ENCODE peak calls at places on chromosome 3, in four cellular contexts. P is hepatocyte, C is K562, N is astrocyte. L is an unnamed sample.

GRCh38 chr3:15601399-15602145 is at the start of the genes BTD and HACL1:
- DNase-seq in P (peak), C (peak), N (peak), L (peak)

GRCh38 chr3:152204218-152204617 is 64.5 kb upstream of the MBNL1 start:
- DNase-seq in P (no peak), C (no peak), N (no peak), L (no peak)

GRCh38 chr3:99686955-99687612 is 48.7 kb downstream of the COL8A1 start:
- DNase-seq in P (peak), C (peak), N (no peak), L (peak)

GRCh38 chr3:105791919-105792786 is 76.7 kb downstream of the CBLB start:
- DNase-seq in P (peak), C (no peak), N (peak), L (no peak)

GRCh38 chr3:158789592-158789991 is 12.3 kb upstream of the MFSD1 start:
- DNase-seq in P (peak), C (peak), N (no peak), L (no peak)

GRCh38 chr3:66144792-66145733 is 75.7 kb upstream of the SLC25A26 start:
- DNase-seq in P (no peak), C (no peak), N (peak), L (no peak)

GRCh38 chr3:38723569-38724391 is 74.3 kb upstream of the SCN5A start:
- DNase-seq in P (no peak), C (peak), N (peak), L (no peak)

GRCh38 chr3:45178131-45179023 is 32.2 kb upstream of the CDCP1 start:
- DNase-seq in P (no peak), C (no peak), N (peak), L (no peak)

GRCh38 chr3:172355836-172356235 is 92.4 kb downstream of the GHSR start:
- DNase-seq in P (peak), C (no peak), N (peak), L (no peak)

GRCh38 chr3:144942501-144943197 is 971.0 kb downstream of the DIPK2A start:
- DNase-seq in P (no peak), C (no peak), N (no peak), L (no peak)

GRCh38 chr3:30654269-30654668 is 47.9 kb downstream of the TGFBR2 start:
- DNase-seq in P (no peak), C (no peak), N (no peak), L (no peak)

GRCh38 chr3:65978116-65978515 is 60.6 kb downstream of the MAGI1 start:
- DNase-seq in P (no peak), C (no peak), N (peak), L (no peak)

GRCh38 chr3:190902292-190902691 is 39.8 kb upstream of the GMNC start:
- DNase-seq in P (no peak), C (no peak), N (no peak), L (no peak)

GRCh38 chr3:192957441-192957951 is 39.8 kb upstream of the MB21D2 start:
- DNase-seq in P (peak), C (no peak), N (peak), L (no peak)

GRCh38 chr3:115245437-115245836 is 98.3 kb upstream of the ZBTB20 start:
- DNase-seq in P (peak), C (no peak), N (peak), L (no peak)

GRCh38 chr3:39088889-39089288 is 18.5 kb downstream of the GORASP1 start:
- DNase-seq in P (no peak), C (no peak), N (no peak), L (no peak)

GRCh38 chr3:129506272-129506742 is 22.1 kb upstream of the RHO start:
- DNase-seq in P (no peak), C (no peak), N (no peak), L (no peak)

GRCh38 chr3:44476963-44477311 is 533 bp downstream of the ZNF445 start:
- DNase-seq in P (no peak), C (no peak), N (no peak), L (no peak)

GRCh38 chr3:153354641-153355040 is 192.6 kb downstream of the RAP2B start:
- DNase-seq in P (no peak), C (no peak), N (no peak), L (no peak)

GRCh38 chr3:149016242-149016641 is 24.9 kb downstream of the GYG1 start:
- DNase-seq in P (no peak), C (no peak), N (no peak), L (no peak)

GRCh38 chr3:184746131-184747120 is 34.6 kb upstream of the MAGEF1 start:
- DNase-seq in P (no peak), C (no peak), N (no peak), L (no peak)

GRCh38 chr3:149280950-149281349 is 52.5 kb downstream of the TM4SF18 start:
- DNase-seq in P (no peak), C (no peak), N (no peak), L (no peak)

GRCh38 chr3:30347679-30348216 is 258.7 kb upstream of the TGFBR2 start:
- DNase-seq in P (no peak), C (no peak), N (peak), L (peak)

GRCh38 chr3:131755380-131755779 is 252.6 kb upstream of the MRPL3 start:
- DNase-seq in P (no peak), C (no peak), N (no peak), L (no peak)

GRCh38 chr3:193378706-193379105 is at the start of gene ATP13A5:
- DNase-seq in P (no peak), C (no peak), N (peak), L (no peak)

GRCh38 chr3:54120657-54121403 is 1.5 kb upstream of the CACNA2D3 start:
- DNase-seq in P (peak), C (no peak), N (peak), L (no peak)

GRCh38 chr3:150286390-150287147 is 121.5 kb upstream of the TSC22D2 start:
- DNase-seq in P (peak), C (peak), N (peak), L (no peak)

GRCh38 chr3:164450276-164450905 is 627.9 kb downstream of the SI start:
- DNase-seq in P (no peak), C (no peak), N (peak), L (no peak)

GRCh38 chr3:37729119-37729518 is 132.6 kb upstream of the CTDSPL start:
- DNase-seq in P (no peak), C (no peak), N (no peak), L (no peak)

GRCh38 chr3:53074366-53074696 is 28.5 kb upstream of the SFMBT1 start:
- DNase-seq in P (no peak), C (no peak), N (no peak), L (no peak)

GRCh38 chr3:14216257-14217048 is 37.8 kb downstream of the LSM3 start:
- DNase-seq in P (no peak), C (no peak), N (peak), L (peak)

GRCh38 chr3:186465508-186465907 is 78.7 kb downstream of the CRYGS start:
- DNase-seq in P (no peak), C (no peak), N (no peak), L (no peak)

GRCh38 chr3:45362768-45363167 is 25.6 kb upstream of the LARS2 start:
- DNase-seq in P (peak), C (no peak), N (no peak), L (no peak)

GRCh38 chr3:48130321-48130881 is 57.8 kb downstream of the CDC25A start:
- DNase-seq in P (peak), C (peak), N (peak), L (no peak)

GRCh38 chr3:193498195-193498594 is 56.5 kb downstream of the ATP13A4 start:
- DNase-seq in P (no peak), C (no peak), N (no peak), L (no peak)

GRCh38 chr3:117661636-117662095 is 952.1 kb downstream of the TUSC7 start:
- DNase-seq in P (no peak), C (no peak), N (peak), L (no peak)

GRCh38 chr3:187521546-187521945 is 148.6 kb downstream of the SST start:
- DNase-seq in P (no peak), C (no peak), N (no peak), L (no peak)

GRCh38 chr3:19432679-19433078 is 284.4 kb downstream of the KCNH8 start:
- DNase-seq in P (peak), C (no peak), N (no peak), L (no peak)

GRCh38 chr3:13533823-13534435 is 15.0 kb upstream of the FBLN2 start:
- DNase-seq in P (no peak), C (no peak), N (no peak), L (no peak)

GRCh38 chr3:43953814-43954241 is 263.1 kb downstream of the ABHD5 start:
- DNase-seq in P (peak), C (no peak), N (peak), L (no peak)

GRCh38 chr3:147396709-147397046 is 9.7 kb downstream of the ZIC4 start:
- DNase-seq in P (no peak), C (no peak), N (no peak), L (no peak)

GRCh38 chr3:147393261-147393964 is 12.9 kb downstream of the ZIC4 start:
- DNase-seq in P (no peak), C (no peak), N (no peak), L (no peak)

GRCh38 chr3:147395975-147396708 is 10.2 kb downstream of the ZIC4 start:
- DNase-seq in P (no peak), C (no peak), N (no peak), L (no peak)

GRCh38 chr3:147392083-147392916 is 14.0 kb downstream of the ZIC4 start:
- DNase-seq in P (peak), C (no peak), N (no peak), L (no peak)

GRCh38 chr3:147394168-147394941 is 12.0 kb downstream of the ZIC4 start:
- DNase-seq in P (no peak), C (no peak), N (no peak), L (no peak)
- TF ChIP-seq EZH2 in P (no peak), C (no peak), N (no peak), L (no peak)

GRCh38 chr3:50194128-50194902 is 2.9 kb downstream of the GNAT1 start:
- DNase-seq in P (peak), C (peak), N (peak), L (peak)
- TF ChIP-seq CTCF in P (peak), C (peak), N (peak), L (peak)

DNA sequence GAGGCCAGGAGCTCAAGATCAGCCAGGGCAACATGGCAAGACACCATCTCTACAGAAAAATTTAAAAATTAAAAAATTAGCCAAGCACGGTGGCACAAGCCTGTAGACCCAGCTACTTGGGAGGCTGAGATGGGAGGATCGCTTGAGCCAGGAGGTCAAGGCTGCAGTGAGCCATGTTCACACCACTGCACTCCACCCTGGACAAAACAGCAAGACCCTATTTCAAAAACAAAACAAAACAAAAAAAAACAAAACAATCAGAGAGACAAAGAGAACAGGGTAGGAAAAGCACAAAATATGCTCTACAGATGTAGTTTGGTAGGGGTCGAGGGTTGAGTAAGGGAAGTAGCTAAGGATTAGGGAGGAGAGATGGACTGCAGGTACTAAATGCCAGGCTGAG is 3.4 kb downstream of the DYNLT2B start:
- DNase-seq in P (no peak), C (no peak), N (no peak), L (no peak)
- H3K27ac ChIP-seq in P (no peak), C (no peak), N (no peak), L (no peak)

GRCh38 chr3:8327739-8328138 is 173.9 kb upstream of the LMCD1 start:
- DNase-seq in P (no peak), C (no peak), N (no peak), L (no peak)
- TF ChIP-seq EZH2 in P (no peak), C (no peak), N (no peak), L (no peak)

GRCh38 chr3:113910966-113911365 is 36.8 kb upstream of the ZDHHC23 start:
- DNase-seq in P (no peak), C (no peak), N (peak), L (no peak)

GRCh38 chr3:113906568-113907140 is 41.2 kb upstream of the ZDHHC23 start:
- DNase-seq in P (no peak), C (no peak), N (no peak), L (no peak)

GRCh38 chr3:113912551-113913246 is 35.1 kb upstream of the ZDHHC23 start:
- DNase-seq in P (peak), C (peak), N (peak), L (peak)

DNA sequence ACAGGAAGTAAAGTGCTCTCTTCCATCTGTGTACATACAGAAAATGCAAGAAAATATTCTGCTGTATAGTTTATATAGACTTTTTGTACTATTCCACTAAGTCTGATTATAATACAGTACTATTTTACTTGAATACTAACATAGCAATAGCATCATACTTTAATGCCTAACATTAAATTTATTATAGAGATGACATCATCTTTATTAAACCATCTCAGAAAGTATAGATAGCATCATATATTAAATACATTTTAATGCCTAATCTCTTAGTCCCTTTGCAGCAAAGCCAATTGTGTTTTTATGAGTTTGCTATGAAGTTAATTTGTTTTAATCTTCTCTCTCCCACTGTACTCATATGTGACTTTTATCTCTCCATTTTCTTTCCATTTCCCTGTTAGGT is 39.7 kb upstream of the ZDHHC23 start:
- DNase-seq in P (no peak), C (no peak), N (no peak), L (no peak)
- TF ChIP-seq CTCF in P (no peak), C (no peak), N (no peak), L (no peak)

DNA sequence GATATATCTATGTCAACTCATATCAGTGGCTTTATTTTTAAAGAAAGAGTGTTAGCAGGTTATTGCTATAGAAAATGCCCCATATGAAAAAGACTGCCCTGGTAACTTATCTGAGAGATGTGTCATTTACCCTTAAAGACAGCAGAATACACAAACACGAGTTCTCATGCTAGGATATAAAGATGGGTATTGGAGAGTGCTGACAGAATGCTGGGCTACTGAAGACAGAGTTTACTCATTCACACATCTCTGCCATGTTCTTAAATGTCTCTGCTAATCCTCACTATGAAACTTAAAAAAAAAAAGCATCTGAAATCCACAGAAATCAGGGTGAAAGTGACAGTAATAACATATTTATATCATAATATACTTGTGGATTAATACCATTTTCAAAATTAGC is 126.7 kb downstream of the FOXP1 start:
- DNase-seq in P (no peak), C (no peak), N (no peak), L (no peak)
- H3K27ac ChIP-seq in P (no peak), C (no peak), N (no peak), L (no peak)

DNA sequence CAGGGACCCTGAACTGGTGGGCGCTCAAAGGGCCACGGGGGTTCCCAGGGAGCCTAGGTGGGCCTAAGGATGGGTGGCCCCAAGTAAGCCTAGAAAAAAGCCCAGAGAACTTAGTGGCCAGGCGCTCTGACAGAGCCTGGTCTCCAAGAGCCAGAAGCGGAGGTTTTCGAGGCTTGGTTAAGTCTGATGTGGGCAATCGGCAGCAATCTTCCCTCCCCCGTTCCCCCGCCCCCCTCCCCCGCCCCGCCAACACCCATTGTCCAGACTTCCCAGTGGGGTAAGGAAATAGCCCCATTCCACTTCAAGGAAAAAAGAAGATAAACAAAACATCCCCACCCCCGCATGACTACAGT is 6.7 kb downstream of the EOMES start:
- DNase-seq in P (no peak), C (no peak), N (no peak), L (no peak)
- TF ChIP-seq EZH2 in P (no peak), C (no peak), N (no peak), L (no peak)

DNA sequence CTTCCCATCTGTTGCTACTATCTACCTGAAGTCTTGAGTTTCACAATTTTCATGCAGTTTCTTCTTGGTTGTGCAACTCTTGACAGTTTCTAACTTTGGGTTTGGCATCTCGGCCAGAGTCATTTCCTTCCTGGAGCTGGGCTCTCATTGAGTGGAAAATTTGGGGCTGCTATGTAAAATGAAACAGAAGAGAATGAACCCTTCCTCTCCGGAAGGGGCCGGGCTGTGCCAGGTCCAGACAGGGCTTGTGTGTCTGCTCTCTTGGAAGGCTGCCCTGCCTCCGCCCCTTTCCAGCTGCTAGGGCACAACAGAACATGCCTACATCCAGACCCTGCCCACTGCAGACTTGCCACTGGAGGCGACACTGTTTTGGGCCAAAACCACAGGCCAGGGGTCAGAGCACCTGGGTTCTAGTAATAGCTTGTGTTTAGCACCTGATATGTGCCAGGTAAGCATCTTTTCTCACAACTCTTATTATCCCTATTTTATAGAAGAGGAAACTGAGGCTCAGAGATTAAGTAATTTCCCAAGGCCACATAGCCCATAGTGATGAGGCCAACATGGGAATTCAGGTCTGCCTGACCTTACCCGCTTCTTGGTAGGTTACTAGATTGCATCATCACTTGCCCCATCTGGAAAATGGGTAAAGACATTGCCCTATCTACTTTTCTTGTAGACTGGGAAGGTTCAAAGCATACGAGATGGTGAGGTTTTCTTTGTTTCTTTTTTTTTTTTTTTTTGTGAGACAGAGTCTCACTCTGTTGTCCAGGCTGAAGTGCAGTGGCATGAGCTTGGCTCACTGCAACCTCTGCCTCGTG is 25.0 kb downstream of the IRAK2 start:
- DNase-seq in P (no peak), C (no peak), N (peak), L (no peak)
- TF ChIP-seq CTCF in P (no peak), C (no peak), N (no peak), L (no peak)

GRCh38 chr3:42589382-42590109 is 1.1 kb upstream of the SS18L2 start:
- DNase-seq in P (no peak), C (no peak), N (no peak), L (no peak)
- H3K27ac ChIP-seq in P (peak), C (peak), N (no peak), L (peak)

GRCh38 chr3:123449986-123450474 is 1.1 kb upstream of the ADCY5 start:
- DNase-seq in P (peak), C (no peak), N (no peak), L (no peak)

GRCh38 chr3:123447749-123448502 is 964 bp downstream of the ADCY5 start:
- DNase-seq in P (peak), C (peak), N (no peak), L (no peak)

GRCh38 chr3:123447416-123447748 is 1.5 kb downstream of the ADCY5 start:
- DNase-seq in P (no peak), C (no peak), N (no peak), L (no peak)

GRCh38 chr3:123449092-123449985 is 449 bp upstream of the ADCY5 start:
- DNase-seq in P (peak), C (peak), N (no peak), L (no peak)

GRCh38 chr3:123448503-123449091 is at the start of gene ADCY5:
- DNase-seq in P (peak), C (no peak), N (no peak), L (no peak)
- TF ChIP-seq EZH2 in P (peak), C (no peak), N (peak), L (no peak)